ENCODE peak calls at places on chromosome X, in ten cellular contexts. One of them, this sample, is unnamed.

GRCh38 chrX:45056428-45057145 is 144.1 kb downstream of the DIPK2B start:
- DNase-seq in fibroblast of pulmonary artery: no peak
- DNase-seq in MCF 10A: no peak
- DNase-seq in left lung: no peak
- DNase-seq in colonic mucosa: no peak
- DNase-seq in lower leg skin: no peak
- DNase-seq in heart left ventricle: no peak
- DNase-seq in cardiac fibroblast: no peak
- DNase-seq in GM06990: no peak
- DNase-seq in RWPE1: no peak
- DNase-seq in this sample: no peak

GRCh38 chrX:131792356-131792749 is 230.7 kb upstream of the STK26 start:
- DNase-seq in fibroblast of pulmonary artery: no peak
- DNase-seq in MCF 10A: peak; percentile 95
- DNase-seq in left lung: peak; percentile 88
- DNase-seq in colonic mucosa: peak; percentile 94
- DNase-seq in lower leg skin: no peak
- DNase-seq in heart left ventricle: peak; percentile 19
- DNase-seq in cardiac fibroblast: no peak
- DNase-seq in GM06990: peak; percentile 68
- DNase-seq in RWPE1: no peak
- DNase-seq in this sample: no peak

GRCh38 chrX:53284684-53285447 is 3.5 kb upstream of the IQSEC2 start:
- DNase-seq in fibroblast of pulmonary artery: peak; percentile 49
- DNase-seq in MCF 10A: peak; percentile 62
- DNase-seq in left lung: no peak
- DNase-seq in colonic mucosa: peak; percentile 73
- DNase-seq in lower leg skin: no peak
- DNase-seq in heart left ventricle: peak; percentile 51
- DNase-seq in cardiac fibroblast: peak; percentile 44
- DNase-seq in GM06990: peak; percentile 20
- DNase-seq in RWPE1: no peak
- DNase-seq in this sample: peak; percentile 63

GRCh38 chrX:138897621-138898492 is 186.3 kb upstream of the FGF13 start:
- DNase-seq in fibroblast of pulmonary artery: no peak
- DNase-seq in MCF 10A: peak; percentile 17
- DNase-seq in left lung: no peak
- DNase-seq in colonic mucosa: no peak
- DNase-seq in lower leg skin: no peak
- DNase-seq in heart left ventricle: no peak
- DNase-seq in cardiac fibroblast: no peak
- DNase-seq in GM06990: no peak
- DNase-seq in RWPE1: peak; percentile 25
- DNase-seq in this sample: no peak

GRCh38 chrX:121160987-121161386 is 113.6 kb downstream of the GLUD2 start:
- DNase-seq in fibroblast of pulmonary artery: peak; percentile 69
- DNase-seq in MCF 10A: peak; percentile 48
- DNase-seq in left lung: no peak
- DNase-seq in colonic mucosa: no peak
- DNase-seq in lower leg skin: no peak
- DNase-seq in heart left ventricle: no peak
- DNase-seq in cardiac fibroblast: peak; percentile 15
- DNase-seq in GM06990: peak; percentile 30
- DNase-seq in RWPE1: no peak
- DNase-seq in this sample: no peak

GRCh38 chrX:133307637-133308485 is 89.7 kb upstream of the TFDP3 start:
- DNase-seq in fibroblast of pulmonary artery: no peak
- DNase-seq in MCF 10A: no peak
- DNase-seq in left lung: no peak
- DNase-seq in colonic mucosa: no peak
- DNase-seq in lower leg skin: no peak
- DNase-seq in heart left ventricle: peak; percentile 25
- DNase-seq in cardiac fibroblast: no peak
- DNase-seq in GM06990: no peak
- DNase-seq in RWPE1: no peak
- DNase-seq in this sample: no peak

GRCh38 chrX:132184871-132185270 is 34.4 kb downstream of the RAP2C start:
- DNase-seq in fibroblast of pulmonary artery: no peak
- DNase-seq in MCF 10A: peak; percentile 27
- DNase-seq in left lung: no peak
- DNase-seq in colonic mucosa: no peak
- DNase-seq in lower leg skin: no peak
- DNase-seq in heart left ventricle: no peak
- DNase-seq in cardiac fibroblast: no peak
- DNase-seq in GM06990: no peak
- DNase-seq in RWPE1: no peak
- DNase-seq in this sample: no peak

GRCh38 chrX:23752740-23753435 is 9.8 kb upstream of the ACOT9 start:
- DNase-seq in fibroblast of pulmonary artery: peak; percentile 43
- DNase-seq in MCF 10A: no peak
- DNase-seq in left lung: no peak
- DNase-seq in colonic mucosa: no peak
- DNase-seq in lower leg skin: no peak
- DNase-seq in heart left ventricle: no peak
- DNase-seq in cardiac fibroblast: peak; percentile 37
- DNase-seq in GM06990: no peak
- DNase-seq in RWPE1: peak; percentile 5
- DNase-seq in this sample: no peak

GRCh38 chrX:20118065-20118824 is 1.5 kb upstream of the MAP7D2 start:
- DNase-seq in fibroblast of pulmonary artery: no peak
- DNase-seq in MCF 10A: peak; percentile 19
- DNase-seq in left lung: no peak
- DNase-seq in colonic mucosa: peak; percentile 65
- DNase-seq in lower leg skin: no peak
- DNase-seq in heart left ventricle: no peak
- DNase-seq in cardiac fibroblast: no peak
- DNase-seq in GM06990: no peak
- DNase-seq in RWPE1: no peak
- DNase-seq in this sample: no peak

GRCh38 chrX:38061335-38061734 is 55.0 kb downstream of the SYTL5 start:
- DNase-seq in fibroblast of pulmonary artery: peak; percentile 20
- DNase-seq in MCF 10A: peak; percentile 35
- DNase-seq in left lung: no peak
- DNase-seq in colonic mucosa: no peak
- DNase-seq in lower leg skin: no peak
- DNase-seq in heart left ventricle: no peak
- DNase-seq in cardiac fibroblast: no peak
- DNase-seq in GM06990: no peak
- DNase-seq in RWPE1: peak; percentile 33
- DNase-seq in this sample: peak; percentile 28

GRCh38 chrX:133674726-133675470 is 259.6 kb upstream of the GPC4 start:
- DNase-seq in fibroblast of pulmonary artery: no peak
- DNase-seq in MCF 10A: no peak
- DNase-seq in left lung: peak; percentile 36
- DNase-seq in colonic mucosa: no peak
- DNase-seq in lower leg skin: no peak
- DNase-seq in heart left ventricle: no peak
- DNase-seq in cardiac fibroblast: no peak
- DNase-seq in GM06990: no peak
- DNase-seq in RWPE1: peak; percentile 12
- DNase-seq in this sample: no peak

GRCh38 chrX:107117993-107118321 is 665 bp downstream of the RBM41 start:
- DNase-seq in fibroblast of pulmonary artery: no peak
- DNase-seq in MCF 10A: no peak
- DNase-seq in left lung: no peak
- DNase-seq in colonic mucosa: no peak
- DNase-seq in lower leg skin: no peak
- DNase-seq in heart left ventricle: no peak
- DNase-seq in cardiac fibroblast: no peak
- DNase-seq in GM06990: no peak
- DNase-seq in RWPE1: no peak
- DNase-seq in this sample: peak; percentile 54

GRCh38 chrX:15947648-15948317 is 93.2 kb upstream of the AP1S2 start:
- DNase-seq in fibroblast of pulmonary artery: peak; percentile 66
- DNase-seq in MCF 10A: peak; percentile 76
- DNase-seq in left lung: no peak
- DNase-seq in colonic mucosa: no peak
- DNase-seq in lower leg skin: no peak
- DNase-seq in heart left ventricle: no peak
- DNase-seq in cardiac fibroblast: peak; percentile 57
- DNase-seq in GM06990: no peak
- DNase-seq in RWPE1: peak; percentile 21
- DNase-seq in this sample: peak; percentile 16

GRCh38 chrX:23003121-23003520 is 3.4 kb downstream of the DDX53 start:
- DNase-seq in fibroblast of pulmonary artery: peak; percentile 37
- DNase-seq in MCF 10A: no peak
- DNase-seq in left lung: no peak
- DNase-seq in colonic mucosa: no peak
- DNase-seq in lower leg skin: no peak
- DNase-seq in heart left ventricle: no peak
- DNase-seq in cardiac fibroblast: peak; percentile 33
- DNase-seq in GM06990: no peak
- DNase-seq in RWPE1: no peak
- DNase-seq in this sample: no peak

GRCh38 chrX:47148946-47149345 is 3.9 kb downstream of the RBM10 start:
- DNase-seq in fibroblast of pulmonary artery: peak; percentile 62
- DNase-seq in MCF 10A: no peak
- DNase-seq in left lung: no peak
- DNase-seq in colonic mucosa: no peak
- DNase-seq in lower leg skin: no peak
- DNase-seq in heart left ventricle: no peak
- DNase-seq in cardiac fibroblast: peak; percentile 43
- DNase-seq in GM06990: no peak
- DNase-seq in RWPE1: no peak
- DNase-seq in this sample: no peak

GRCh38 chrX:41259516-41259915 is 74.4 kb upstream of the DDX3X start:
- DNase-seq in fibroblast of pulmonary artery: no peak
- DNase-seq in MCF 10A: no peak
- DNase-seq in left lung: no peak
- DNase-seq in colonic mucosa: no peak
- DNase-seq in lower leg skin: no peak
- DNase-seq in heart left ventricle: no peak
- DNase-seq in cardiac fibroblast: no peak
- DNase-seq in GM06990: no peak
- DNase-seq in RWPE1: no peak
- DNase-seq in this sample: no peak

GRCh38 chrX:87941841-87942240 is 424.2 kb downstream of the KLHL4 start:
- DNase-seq in fibroblast of pulmonary artery: no peak
- DNase-seq in MCF 10A: peak; percentile 45
- DNase-seq in left lung: no peak
- DNase-seq in colonic mucosa: no peak
- DNase-seq in lower leg skin: no peak
- DNase-seq in heart left ventricle: no peak
- DNase-seq in cardiac fibroblast: no peak
- DNase-seq in GM06990: no peak
- DNase-seq in RWPE1: peak; percentile 1
- DNase-seq in this sample: peak; percentile 1

GRCh38 chrX:105150557-105150956 is 69.9 kb downstream of the TEX13A start:
- DNase-seq in fibroblast of pulmonary artery: no peak
- DNase-seq in MCF 10A: no peak
- DNase-seq in left lung: no peak
- DNase-seq in colonic mucosa: no peak
- DNase-seq in lower leg skin: no peak
- DNase-seq in heart left ventricle: no peak
- DNase-seq in cardiac fibroblast: no peak
- DNase-seq in GM06990: no peak
- DNase-seq in RWPE1: no peak
- DNase-seq in this sample: no peak

GRCh38 chrX:150429577-150429976 is 66.5 kb downstream of the MAMLD1 start:
- DNase-seq in fibroblast of pulmonary artery: peak; percentile 87
- DNase-seq in MCF 10A: peak; percentile 85
- DNase-seq in left lung: no peak
- DNase-seq in colonic mucosa: no peak
- DNase-seq in lower leg skin: no peak
- DNase-seq in heart left ventricle: no peak
- DNase-seq in cardiac fibroblast: peak; percentile 74
- DNase-seq in GM06990: no peak
- DNase-seq in RWPE1: no peak
- DNase-seq in this sample: peak; percentile 86

GRCh38 chrX:155061770-155062169 is 9.2 kb downstream of the CMC4 start:
- DNase-seq in fibroblast of pulmonary artery: no peak
- DNase-seq in MCF 10A: no peak
- DNase-seq in left lung: no peak
- DNase-seq in colonic mucosa: no peak
- DNase-seq in lower leg skin: no peak
- DNase-seq in heart left ventricle: no peak
- DNase-seq in cardiac fibroblast: peak; percentile 16
- DNase-seq in GM06990: no peak
- DNase-seq in RWPE1: no peak
- DNase-seq in this sample: no peak
- TF ChIP-seq CTCF in fibroblast of pulmonary artery: no peak
- TF ChIP-seq CTCF in MCF 10A: no peak
- TF ChIP-seq CTCF in left lung: no peak
- TF ChIP-seq CTCF in colonic mucosa: no peak
- TF ChIP-seq CTCF in lower leg skin: no peak
- TF ChIP-seq CTCF in heart left ventricle: no peak
- TF ChIP-seq CTCF in cardiac fibroblast: no peak
- TF ChIP-seq CTCF in GM06990: no peak
- TF ChIP-seq CTCF in RWPE1: no peak
- TF ChIP-seq CTCF in this sample: no peak

GRCh38 chrX:68084765-68085164 is 348.5 kb downstream of the OPHN1 start:
- DNase-seq in fibroblast of pulmonary artery: peak; percentile 63
- DNase-seq in MCF 10A: peak; percentile 27
- DNase-seq in left lung: no peak
- DNase-seq in colonic mucosa: no peak
- DNase-seq in lower leg skin: peak; percentile 20
- DNase-seq in heart left ventricle: no peak
- DNase-seq in cardiac fibroblast: peak; percentile 61
- DNase-seq in GM06990: no peak
- DNase-seq in RWPE1: no peak
- DNase-seq in this sample: peak; percentile 37

GRCh38 chrX:68090266-68090665 is 343.0 kb downstream of the OPHN1 start:
- DNase-seq in fibroblast of pulmonary artery: peak; percentile 8
- DNase-seq in MCF 10A: no peak
- DNase-seq in left lung: no peak
- DNase-seq in colonic mucosa: no peak
- DNase-seq in lower leg skin: no peak
- DNase-seq in heart left ventricle: no peak
- DNase-seq in cardiac fibroblast: no peak
- DNase-seq in GM06990: no peak
- DNase-seq in RWPE1: no peak
- DNase-seq in this sample: no peak
- TF ChIP-seq CTCF in fibroblast of pulmonary artery: peak; percentile 8
- TF ChIP-seq CTCF in MCF 10A: no peak
- TF ChIP-seq CTCF in left lung: no peak
- TF ChIP-seq CTCF in colonic mucosa: no peak
- TF ChIP-seq CTCF in lower leg skin: no peak
- TF ChIP-seq CTCF in heart left ventricle: no peak
- TF ChIP-seq CTCF in cardiac fibroblast: no peak
- TF ChIP-seq CTCF in GM06990: no peak
- TF ChIP-seq CTCF in RWPE1: no peak
- TF ChIP-seq CTCF in this sample: no peak

GRCh38 chrX:64097891-64098290 is 107.6 kb downstream of the AMER1 start:
- DNase-seq in fibroblast of pulmonary artery: no peak
- DNase-seq in MCF 10A: no peak
- DNase-seq in left lung: no peak
- DNase-seq in colonic mucosa: no peak
- DNase-seq in lower leg skin: no peak
- DNase-seq in heart left ventricle: no peak
- DNase-seq in cardiac fibroblast: no peak
- DNase-seq in GM06990: no peak
- DNase-seq in RWPE1: no peak
- DNase-seq in this sample: no peak

GRCh38 chrX:64093761-64094160 is 111.7 kb downstream of the AMER1 start:
- DNase-seq in fibroblast of pulmonary artery: peak; percentile 7
- DNase-seq in MCF 10A: peak; percentile 4
- DNase-seq in left lung: no peak
- DNase-seq in colonic mucosa: no peak
- DNase-seq in lower leg skin: no peak
- DNase-seq in heart left ventricle: no peak
- DNase-seq in cardiac fibroblast: peak; percentile 7
- DNase-seq in GM06990: no peak
- DNase-seq in RWPE1: no peak
- DNase-seq in this sample: peak; percentile 9
- TF ChIP-seq CTCF in fibroblast of pulmonary artery: peak; percentile 24
- TF ChIP-seq CTCF in MCF 10A: peak; percentile 20
- TF ChIP-seq CTCF in left lung: no peak
- TF ChIP-seq CTCF in colonic mucosa: no peak
- TF ChIP-seq CTCF in lower leg skin: no peak
- TF ChIP-seq CTCF in heart left ventricle: peak; percentile 18
- TF ChIP-seq CTCF in cardiac fibroblast: no peak
- TF ChIP-seq CTCF in GM06990: no peak
- TF ChIP-seq CTCF in RWPE1: no peak
- TF ChIP-seq CTCF in this sample: peak; percentile 38

GRCh38 chrX:74458738-74459137 is 37.4 kb downstream of the SLC16A2 start:
- DNase-seq in fibroblast of pulmonary artery: peak; percentile 62
- DNase-seq in MCF 10A: peak; percentile 74
- DNase-seq in left lung: no peak
- DNase-seq in colonic mucosa: no peak
- DNase-seq in lower leg skin: no peak
- DNase-seq in heart left ventricle: no peak
- DNase-seq in cardiac fibroblast: peak; percentile 69
- DNase-seq in GM06990: no peak
- DNase-seq in RWPE1: peak; percentile 53
- DNase-seq in this sample: peak; percentile 9
- TF ChIP-seq CTCF in fibroblast of pulmonary artery: no peak
- TF ChIP-seq CTCF in MCF 10A: peak; percentile 19
- TF ChIP-seq CTCF in left lung: no peak
- TF ChIP-seq CTCF in colonic mucosa: no peak
- TF ChIP-seq CTCF in lower leg skin: no peak
- TF ChIP-seq CTCF in heart left ventricle: no peak
- TF ChIP-seq CTCF in cardiac fibroblast: no peak
- TF ChIP-seq CTCF in GM06990: no peak
- TF ChIP-seq CTCF in RWPE1: no peak
- TF ChIP-seq CTCF in this sample: no peak